ENCODE peak calls at places on chromosomes 5 and 9, in nine cellular contexts. R is NB4; Z is epithelial cell of prostate; N is T follicular helper cell; O is T-helper 2 cell; S is stimulated activated CD4-positive, alpha-beta T cell treated with anti-CD3 and anti-CD28 coated beads, Interleukin-4, amount 100 ng/mL, for 4 hours; B is NCI-H1694 treated with DMSO at 0.1 percent for 48 hours; K is mesenteric fat pad; W is MCF 10A. H is an unnamed sample.

GRCh38 chr5:74897049-74897448 is 30.9 kb upstream of the FAM169A start:
- DNase-seq in R (no peak), Z (no peak), N (no peak), O (no peak), S (no peak), B (no peak), K (no peak), W (no peak), H (no peak)

GRCh38 chr9:16213781-16214515 is 656.5 kb downstream of the BNC2 start:
- DNase-seq in R (no peak), Z (peak), N (no peak), O (no peak), S (no peak), B (no peak), K (no peak), W (peak), H (no peak)

GRCh38 chr9:134707731-134708671 is 66.4 kb downstream of the COL5A1 start:
- DNase-seq in R (no peak), Z (no peak), N (no peak), O (no peak), S (no peak), B (no peak), K (no peak), W (no peak), H (no peak)

GRCh38 chr9:23563497-23563896 is 262.5 kb downstream of the ELAVL2 start:
- DNase-seq in R (no peak), Z (no peak), N (no peak), O (no peak), S (no peak), B (no peak), K (no peak), W (no peak), H (no peak)

GRCh38 chr5:126961702-126962101 is 68.7 kb downstream of the MARCHF3 start:
- DNase-seq in R (peak), Z (peak), N (no peak), O (no peak), S (no peak), B (no peak), K (no peak), W (peak), H (no peak)

GRCh38 chr5:159504857-159505304 is 174.6 kb upstream of the IL12B start:
- DNase-seq in R (no peak), Z (no peak), N (no peak), O (no peak), S (no peak), B (no peak), K (no peak), W (peak), H (no peak)

GRCh38 chr9:101376117-101376866 is 8.5 kb downstream of the BAAT start:
- DNase-seq in R (no peak), Z (peak), N (no peak), O (no peak), S (no peak), B (no peak), K (no peak), W (no peak), H (no peak)

GRCh38 chr5:1915316-1915715 is 32.6 kb upstream of the IRX4 start:
- DNase-seq in R (no peak), Z (no peak), N (no peak), O (no peak), S (no peak), B (no peak), K (peak), W (no peak), H (no peak)

GRCh38 chr9:135078361-135078821 is 9.1 kb upstream of the OLFM1 start:
- DNase-seq in R (no peak), Z (no peak), N (no peak), O (no peak), S (no peak), B (peak), K (peak), W (no peak), H (no peak)

GRCh38 chr9:119357697-119358096 is 11.5 kb downstream of the BRINP1 start:
- DNase-seq in R (no peak), Z (no peak), N (no peak), O (no peak), S (no peak), B (no peak), K (no peak), W (no peak), H (no peak)

GRCh38 chr9:132511191-132511999 is 71.0 kb upstream of the BARHL1 start:
- DNase-seq in R (no peak), Z (no peak), N (no peak), O (no peak), S (no peak), B (no peak), K (no peak), W (no peak), H (no peak)

GRCh38 chr5:149195337-149195887 is 54.1 kb downstream of the ABLIM3 start:
- DNase-seq in R (no peak), Z (no peak), N (no peak), O (no peak), S (no peak), B (no peak), K (no peak), W (no peak), H (no peak)

GRCh38 chr5:7410936-7411511 is 15.1 kb downstream of the ADCY2 start:
- DNase-seq in R (no peak), Z (no peak), N (no peak), O (no peak), S (no peak), B (no peak), K (no peak), W (no peak), H (no peak)

H was measured in stimulated activated naive CD4-positive, alpha-beta T cell treated with Interleukin-2 at 50 U/mL for 16 hours.